ENCODE peak calls at places on chromosome 10, in seven cellular contexts. W is neuronal stem cell; A is IMR-90; U is lung; G is spleen; P is endodermal cell; X is CD8-positive, alpha-beta T cell. K is an unnamed sample.

GRCh38 chr10:50431791-50432190 is 180.5 kb upstream of the ASAH2 start:
- DNase-seq in W (no peak), A (no peak), U (no peak), G (no peak), P (no peak), X (no peak), K (no peak)

GRCh38 chr10:28243923-28244322 is 58.9 kb downstream of the MPP7 start:
- DNase-seq in W (no peak), A (no peak), U (no peak), G (no peak), P (no peak), X (no peak), K (no peak)

GRCh38 chr10:69484736-69485135 is 33.5 kb downstream of the TSPAN15 start:
- DNase-seq in W (no peak), A (no peak), U (no peak), G (no peak), P (no peak), X (no peak), K (no peak)

GRCh38 chr10:108848016-108848415 is 1075.3 kb downstream of the XPNPEP1 start:
- DNase-seq in W (no peak), A (no peak), U (no peak), G (no peak), P (no peak), X (no peak), K (no peak)

GRCh38 chr10:117005454-117006055 is 568 bp upstream of the SHTN1 start:
- DNase-seq in W (peak; percentile 26), A (no peak), U (no peak), G (no peak), P (peak; percentile 85), X (no peak), K (no peak)

GRCh38 chr10:92756233-92757065 is 66.7 kb downstream of the HHEX start:
- DNase-seq in W (no peak), A (peak; percentile 44), U (no peak), G (no peak), P (no peak), X (no peak), K (no peak)

GRCh38 chr10:13448216-13448615 is 80.6 kb downstream of the BEND7 start:
- DNase-seq in W (no peak), A (peak; percentile 74), U (no peak), G (no peak), P (no peak), X (no peak), K (no peak)

GRCh38 chr10:107425844-107426553 is 261.5 kb upstream of the SORCS1 start:
- DNase-seq in W (peak; percentile 5), A (no peak), U (no peak), G (no peak), P (no peak), X (no peak), K (no peak)

GRCh38 chr10:64191304-64191703 is 670.1 kb downstream of the REEP3 start:
- DNase-seq in W (no peak), A (no peak), U (no peak), G (no peak), P (no peak), X (no peak), K (no peak)

GRCh38 chr10:32957341-32958084 is 517 bp downstream of the ITGB1 start:
- DNase-seq in W (peak; percentile 45), A (no peak), U (peak; percentile 55), G (peak; percentile 92), P (peak; percentile 88), X (peak; percentile 62), K (peak; percentile 48)

GRCh38 chr10:128489324-128490247 is 363.4 kb upstream of the MKI67 start:
- DNase-seq in W (no peak), A (no peak), U (no peak), G (no peak), P (no peak), X (no peak), K (no peak)

GRCh38 chr10:75407716-75408511 is 6.3 kb upstream of the ZNF503 start:
- DNase-seq in W (peak; percentile 40), A (no peak), U (peak; percentile 51), G (no peak), P (peak; percentile 83), X (no peak), K (peak; percentile 55)

GRCh38 chr10:84826704-84827103 is 498.3 kb downstream of the CCSER2 start:
- DNase-seq in W (no peak), A (no peak), U (no peak), G (no peak), P (peak; percentile 64), X (no peak), K (no peak)

GRCh38 chr10:97490592-97490991 is 7.6 kb downstream of the MMS19 start:
- DNase-seq in W (no peak), A (no peak), U (peak; percentile 51), G (no peak), P (no peak), X (no peak), K (no peak)

GRCh38 chr10:4046722-4047354 is 261.8 kb upstream of the KLF6 start:
- DNase-seq in W (no peak), A (no peak), U (no peak), G (no peak), P (no peak), X (no peak), K (no peak)

GRCh38 chr10:46560381-46560780 is 3.9 kb upstream of the GPRIN2 start:
- DNase-seq in W (no peak), A (no peak), U (peak; percentile 28), G (peak; percentile 65), P (peak; percentile 41), X (peak; percentile 47), K (peak; percentile 24)

GRCh38 chr10:103725242-103725641 is 130.1 kb downstream of the SH3PXD2A start:
- DNase-seq in W (no peak), A (no peak), U (no peak), G (no peak), P (no peak), X (no peak), K (no peak)

GRCh38 chr10:131403936-131404335 is 92.4 kb upstream of the TCERG1L start:
- DNase-seq in W (no peak), A (no peak), U (no peak), G (peak; percentile 63), P (no peak), X (no peak), K (no peak)

GRCh38 chr10:85045046-85045445 is 716.7 kb downstream of the CCSER2 start:
- DNase-seq in W (no peak), A (no peak), U (no peak), G (no peak), P (no peak), X (no peak), K (no peak)

GRCh38 chr10:44016589-44017482 is 368.1 kb downstream of the CXCL12 start:
- DNase-seq in W (no peak), A (peak; percentile 21), U (no peak), G (no peak), P (no peak), X (no peak), K (no peak)

GRCh38 chr10:44971935-44972792 is 6.4 kb downstream of the DEPP1 start:
- DNase-seq in W (no peak), A (no peak), U (no peak), G (peak; percentile 47), P (no peak), X (no peak), K (no peak)

GRCh38 chr10:132112611-132113010 is 46.9 kb downstream of the JAKMIP3 start:
- DNase-seq in W (no peak), A (no peak), U (no peak), G (peak; percentile 62), P (no peak), X (peak; percentile 32), K (peak; percentile 13)

GRCh38 chr10:29590598-29591415 is 44.0 kb downstream of the SVIL start:
- DNase-seq in W (peak; percentile 51), A (peak; percentile 86), U (peak; percentile 26), G (no peak), P (no peak), X (no peak), K (no peak)

GRCh38 chr10:44908936-44909335 is 2.2 kb upstream of the TMEM72 start:
- DNase-seq in W (no peak), A (no peak), U (no peak), G (no peak), P (no peak), X (no peak), K (no peak)

GRCh38 chr10:29285624-29286051 is 3.2 kb upstream of the LYZL1 start:
- DNase-seq in W (no peak), A (no peak), U (no peak), G (no peak), P (no peak), X (no peak), K (no peak)

GRCh38 chr10:6040205-6040604 is 22.0 kb downstream of the IL2RA start:
- DNase-seq in W (no peak), A (no peak), U (no peak), G (no peak), P (no peak), X (no peak), K (no peak)
- H3K4me3 ChIP-seq in W (no peak overlapping the region), A (no peak overlapping the region), U (no peak overlapping the region), G (no peak overlapping the region), P (no peak overlapping the region), X (no peak overlapping the region), K (no peak overlapping the region)

GRCh38 chr10:74167443-74167842 is 16.4 kb downstream of the ADK start:
- DNase-seq in W (no peak), A (no peak), U (no peak), G (no peak), P (no peak), X (no peak), K (no peak)

GRCh38 chr10:74174533-74174932 is 23.5 kb downstream of the ADK start:
- DNase-seq in W (no peak), A (no peak), U (no peak), G (no peak), P (no peak), X (no peak), K (no peak)

GRCh38 chr10:74175510-74176379 is 24.7 kb downstream of the ADK start:
- DNase-seq in W (no peak), A (no peak), U (no peak), G (no peak), P (no peak), X (no peak), K (no peak)

GRCh38 chr10:74176380-74177139 is 25.5 kb downstream of the ADK start:
- DNase-seq in W (peak; percentile 82), A (peak; percentile 92), U (peak; percentile 95), G (peak; percentile 100), P (peak; percentile 98), X (peak; percentile 96), K (peak; percentile 97)

DNA sequence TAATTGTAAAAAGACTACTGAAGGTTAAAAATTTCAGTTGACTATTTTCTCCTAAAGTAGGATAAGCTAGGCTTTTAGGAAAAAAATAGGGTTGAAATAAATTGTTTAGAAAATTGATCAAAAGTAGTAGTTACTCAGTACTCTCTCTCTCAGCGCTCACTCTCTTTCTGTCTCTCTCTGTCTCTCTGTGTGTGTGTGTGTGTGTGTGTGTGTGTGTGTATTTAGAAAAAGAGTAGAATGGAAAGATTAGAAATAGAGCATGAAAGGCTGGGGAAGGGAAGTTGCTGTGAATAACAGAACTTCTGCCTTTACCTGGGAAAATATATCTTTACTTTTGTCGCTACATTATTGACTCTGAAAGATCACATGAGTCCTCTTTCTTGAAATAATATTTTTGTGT is 20.6 kb downstream of the ADK start:
- DNase-seq in W (no peak), A (no peak), U (no peak), G (no peak), P (no peak), X (no peak), K (no peak)
- H3K27ac ChIP-seq in W (no peak overlapping the region), A (no peak overlapping the region), U (no peak overlapping the region), G (no peak overlapping the region), P (no peak overlapping the region), X (no peak overlapping the region), K (no peak overlapping the region)

GRCh38 chr10:122140941-122141623 is 130.0 kb upstream of the BTBD16 start:
- DNase-seq in W (no peak), A (peak; percentile 94), U (peak; percentile 85), G (no peak), P (no peak), X (no peak), K (peak; percentile 67)
- H3K4me3 ChIP-seq in W (no peak overlapping the region), A (no peak overlapping the region), U (no peak overlapping the region), G (no peak overlapping the region), P (no peak overlapping the region), X (no peak overlapping the region), K (no peak overlapping the region)

GRCh38 chr10:133361773-133362441 is 4.1 kb upstream of the FUOM start:
- DNase-seq in W (no peak), A (no peak), U (no peak), G (no peak), P (no peak), X (no peak), K (no peak)
- H3K27ac ChIP-seq in W (no peak overlapping the region), A (no peak overlapping the region), U (no peak overlapping the region), G (no peak overlapping the region), P (no peak overlapping the region), X (no peak overlapping the region), K (no peak overlapping the region)